ENCODE peak calls at places on chromosomes 5 and 9, in six cellular contexts. K, M, B, L, F and T are unnamed samples.

GRCh38 chr9:6811436-6811835 is 53.7 kb downstream of the KDM4C start:
- DNase-seq in L (no peak), M (no peak), K (no peak), B (no peak), F (peak), T (no peak)

GRCh38 chr5:180173875-180174586 is 35.0 kb downstream of the RASGEF1C start:
- DNase-seq in M (no peak), B (no peak), L (no peak), K (peak), F (peak), T (no peak)

GRCh38 chr9:26973989-26974388 is 17.8 kb downstream of the IFT74 start:
- DNase-seq in F (no peak), M (no peak), L (no peak), K (no peak), B (no peak), T (no peak)

GRCh38 chr9:224540-225520 is 10.2 kb downstream of the DOCK8 start:
- DNase-seq in L (no peak), M (no peak), F (no peak), B (no peak), K (no peak), T (no peak)

GRCh38 chr5:51373880-51374523 is 9.2 kb upstream of the ISL1 start:
- DNase-seq in B (no peak), F (no peak), M (no peak), L (no peak), K (no peak), T (no peak)

GRCh38 chr5:7927466-7928375 is 58.8 kb downstream of the MTRR start:
- DNase-seq in M (peak), K (peak), F (peak), L (no peak), B (peak), T (peak)

GRCh38 chr5:109900453-109900852 is 210.7 kb downstream of the MAN2A1 start:
- DNase-seq in B (no peak), K (no peak), M (no peak), L (no peak), F (no peak), T (no peak)

GRCh38 chr5:90871356-90871755 is 312.8 kb downstream of the ADGRV1 start:
- DNase-seq in M (no peak), L (no peak), F (peak), K (no peak), B (no peak), T (no peak)

GRCh38 chr5:32711693-32712462 is 757 bp downstream of the NPR3 start:
- DNase-seq in M (peak), B (no peak), F (peak), L (no peak), K (peak), T (peak)

GRCh38 chr9:4339783-4340335 is 40.0 kb upstream of the GLIS3 start:
- DNase-seq in K (peak), L (no peak), F (no peak), B (no peak), M (no peak), T (no peak)

GRCh38 chr5:180170810-180171567 is 38.0 kb downstream of the RASGEF1C start:
- DNase-seq in B (no peak), L (no peak), F (no peak), K (no peak), M (no peak), T (no peak)

GRCh38 chr9:134624827-134625181 is 16.8 kb upstream of the COL5A1 start:
- DNase-seq in L (no peak), F (peak), B (no peak), M (no peak), K (peak), T (no peak)

GRCh38 chr9:89597711-89598707 is 6.8 kb upstream of the GADD45G start:
- DNase-seq in K (peak), M (peak), F (peak), L (peak), B (peak), T (peak)

GRCh38 chr5:35198681-35199080 is 31.6 kb downstream of the PRLR start:
- DNase-seq in K (peak), B (no peak), M (no peak), F (peak), L (no peak), T (peak)

GRCh38 chr9:99143661-99144060 is 38.7 kb downstream of the TGFBR1 start:
- DNase-seq in L (no peak), F (no peak), K (no peak), M (no peak), B (no peak), T (no peak)

GRCh38 chr5:143054480-143054941 is 284.3 kb downstream of the ARHGAP26 start:
- DNase-seq in B (no peak), K (no peak), L (no peak), F (peak), M (no peak), T (no peak)

GRCh38 chr5:156641690-156642089 is 208.4 kb upstream of the PPP1R2B start:
- DNase-seq in L (no peak), M (no peak), K (no peak), B (no peak), F (no peak), T (no peak)

GRCh38 chr9:109923826-109924225 is 143.8 kb downstream of the PALM2AKAP2 start:
- DNase-seq in F (no peak), K (no peak), B (no peak), M (no peak), L (no peak), T (no peak)

DNA sequence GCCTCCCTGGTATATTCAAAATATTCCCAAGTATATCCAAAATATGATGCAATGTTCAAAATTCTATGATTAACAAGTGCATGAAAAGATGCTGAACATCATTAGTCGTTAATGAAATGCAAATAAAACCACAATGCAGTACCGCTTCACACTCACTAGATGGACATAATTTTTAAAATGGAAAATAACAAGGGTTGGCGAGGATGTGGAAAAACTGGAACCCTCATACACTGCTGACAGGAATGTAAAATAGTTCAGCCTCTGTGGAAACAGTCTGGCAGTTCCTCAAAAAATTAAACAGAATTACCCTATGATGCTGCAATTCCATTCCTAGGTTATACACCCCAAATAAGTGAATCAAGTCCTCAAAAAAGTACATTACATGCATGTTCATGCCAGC is 36.1 kb upstream of the MYOT start:
- DNase-seq in L (no peak), B (no peak), F (peak), M (no peak), K (peak), T (no peak)
- TF ChIP-seq CTCF in L (no peak), B (no peak), F (no peak), M (no peak), K (peak), T (peak)

GRCh38 chr9:130905125-130905901 is 8.7 kb upstream of the QRFP start:
- DNase-seq in L (no peak), K (no peak), B (no peak), M (no peak), F (no peak), T (no peak)
- TF ChIP-seq CTCF in L (no peak), K (no peak), B (no peak), M (no peak), F (no peak), T (no peak)

GRCh38 chr5:131382407-131383395 is 118.8 kb downstream of the CDC42SE2 start:
- DNase-seq in L (no peak), F (peak), M (peak), K (peak), B (no peak), T (no peak)
- TF ChIP-seq CTCF in L (peak), F (peak), M (peak), K (peak), B (peak), T (peak)

DNA sequence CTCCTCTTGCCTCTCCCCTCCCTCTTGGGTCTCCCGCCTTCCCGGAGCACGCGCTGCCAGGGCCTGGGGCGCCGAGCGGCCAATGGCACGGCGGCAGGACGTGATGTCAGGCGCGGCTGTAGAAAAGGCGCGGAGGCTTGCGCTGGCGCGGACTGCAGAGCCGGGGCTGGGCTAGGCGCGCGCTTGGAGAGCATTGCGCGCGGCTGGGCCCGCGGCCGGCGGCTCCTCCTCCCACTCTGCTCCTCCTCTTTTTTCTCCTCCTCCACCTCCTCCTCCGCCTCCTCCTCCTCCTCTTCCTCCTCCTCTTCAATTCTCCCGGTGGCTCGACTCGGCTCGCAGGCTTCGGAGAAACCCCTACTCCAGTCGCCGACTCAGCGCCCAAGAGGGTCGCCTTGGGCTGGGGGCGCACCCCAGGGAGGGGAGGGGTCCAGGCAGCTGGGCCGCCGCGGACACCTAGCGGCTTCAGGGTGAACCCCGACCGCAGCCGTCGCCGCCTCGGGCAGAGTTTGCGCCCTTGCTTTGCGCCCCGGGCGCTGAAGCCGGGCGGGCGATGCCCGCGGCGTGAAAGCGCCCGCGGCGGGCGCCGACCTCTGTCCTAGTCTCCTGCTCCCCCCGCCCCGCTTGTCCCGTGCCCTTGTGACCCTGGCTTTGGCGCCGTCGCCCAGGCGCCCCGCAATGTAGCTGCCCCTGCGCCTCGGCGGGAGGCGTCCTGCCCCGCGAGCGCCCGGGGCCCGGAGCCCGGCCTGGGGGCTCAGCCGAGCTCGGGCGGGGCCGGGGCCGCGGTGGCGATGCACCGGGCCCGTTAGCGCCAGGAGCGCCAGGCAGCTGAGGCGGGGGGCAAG is at the start of gene LHX2:
- DNase-seq in F (peak), K (peak), B (no peak), L (no peak), M (peak), T (peak)
- TF ChIP-seq CTCF in F (no peak), K (no peak), B (no peak), L (no peak), M (no peak), T (no peak)

DNA sequence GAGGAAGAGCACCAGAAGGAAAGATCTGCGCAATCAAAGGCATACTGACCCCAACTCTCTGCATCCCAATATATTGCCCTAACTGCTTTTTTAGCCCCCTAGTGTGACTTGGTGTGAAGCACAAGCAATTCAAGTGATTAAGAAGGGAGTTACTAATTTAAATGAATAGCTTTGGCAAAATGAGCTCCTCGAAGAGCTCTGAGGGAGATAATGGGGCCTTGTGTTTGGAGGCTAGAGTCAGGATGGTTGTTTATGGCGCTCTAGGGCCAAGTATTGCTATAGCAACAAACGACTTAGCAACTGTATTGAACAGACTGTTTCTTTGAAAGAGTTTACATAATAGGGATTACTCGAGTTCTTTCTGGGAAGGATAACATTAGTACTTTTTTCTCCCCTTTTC is 11.5 kb upstream of the C5orf58 start:
- DNase-seq in F (peak), M (no peak), B (no peak), K (peak), L (no peak), T (no peak)
- TF ChIP-seq CTCF in F (peak), M (no peak), B (peak), K (peak), L (no peak), T (no peak)

GRCh38 chr9:33229359-33230120 is 10.4 kb upstream of the SPINK4 start:
- DNase-seq in M (peak), B (no peak), K (no peak), F (no peak), L (no peak), T (no peak)
- TF ChIP-seq CTCF in M (no peak), B (no peak), K (peak), F (no peak), L (no peak), T (no peak)

GRCh38 chr5:141853895-141854626 is 24.1 kb downstream of the PCDH1 start:
- DNase-seq in B (no peak), F (no peak), K (no peak), L (no peak), M (no peak), T (no peak)
- TF ChIP-seq CTCF in B (no peak), F (no peak), K (no peak), L (no peak), M (no peak), T (peak)

DNA sequence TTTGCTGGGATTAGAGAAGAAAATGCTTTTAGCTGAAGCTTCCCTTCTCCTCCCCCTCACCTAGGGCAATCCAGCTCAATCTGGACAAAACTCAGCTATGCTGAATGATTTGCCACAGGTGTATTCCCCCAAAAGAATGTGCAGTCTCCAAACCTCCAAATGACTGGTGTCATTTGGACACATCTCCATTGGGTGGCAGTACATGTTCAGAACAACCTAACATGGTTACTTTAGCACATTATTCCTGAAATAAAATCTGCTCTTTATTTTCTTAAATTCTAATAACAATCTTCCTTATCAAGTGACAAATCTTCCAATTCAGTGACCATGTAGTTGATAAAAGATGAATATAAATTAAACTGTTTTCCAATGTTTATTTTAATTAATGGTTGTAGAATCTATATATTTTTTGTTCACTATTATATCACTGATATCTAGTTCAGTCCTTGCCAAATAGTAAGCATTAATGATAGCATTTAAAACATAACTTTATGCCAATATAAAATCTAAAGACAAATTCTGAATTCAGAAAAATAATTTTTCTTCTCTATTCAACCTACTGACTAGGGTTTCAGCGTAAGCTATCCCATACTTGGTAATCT is 61.3 kb upstream of the MOCS2 start:
- DNase-seq in L (no peak), M (no peak), K (peak), B (no peak), F (peak), T (peak)
- TF ChIP-seq CTCF in L (peak), M (peak), K (peak), B (peak), F (peak), T (peak)

GRCh38 chr9:77158772-77159513 is 18.4 kb upstream of the VPS13A start:
- DNase-seq in L (no peak), B (no peak), F (peak), M (no peak), K (peak), T (peak)

GRCh38 chr9:77163889-77164288 is 13.4 kb upstream of the VPS13A start:
- DNase-seq in K (peak), L (no peak), B (no peak), F (peak), M (no peak), T (no peak)

GRCh38 chr9:77162366-77162765 is 15.0 kb upstream of the VPS13A start:
- DNase-seq in F (no peak), M (no peak), K (no peak), B (no peak), L (no peak), T (no peak)

GRCh38 chr9:77161191-77161590 is 16.1 kb upstream of the VPS13A start:
- DNase-seq in B (no peak), L (no peak), M (no peak), F (no peak), K (no peak), T (no peak)

DNA sequence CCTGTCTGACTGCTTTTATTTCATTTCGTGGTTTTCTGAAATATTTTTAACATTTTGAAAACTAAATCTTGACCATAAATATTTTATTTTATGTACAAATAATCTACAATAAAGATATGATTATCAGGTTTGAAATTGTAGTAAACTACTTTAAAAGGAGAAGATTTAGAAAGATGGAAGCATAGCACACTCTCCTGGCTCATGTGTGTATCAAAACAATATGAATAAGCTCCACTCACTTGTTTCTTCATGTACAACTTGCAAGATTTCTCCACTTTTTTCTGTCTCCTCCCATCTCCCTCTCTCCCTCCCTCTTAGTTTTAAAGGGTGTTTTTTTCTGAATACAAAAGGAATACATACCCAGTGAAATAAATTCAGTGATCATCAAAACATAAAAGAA is 15.4 kb upstream of the VPS13A start:
- DNase-seq in B (no peak), F (peak), K (no peak), M (no peak), L (no peak), T (no peak)
- TF ChIP-seq CTCF in B (no peak), F (no peak), K (no peak), M (no peak), L (no peak), T (no peak)